ENCODE peak calls at places on chromosomes 5 and 9, in eight cellular contexts. D, U, W, H, T, N, I and G are unnamed samples. For H3K9me3, the result is how much of the 10 kb centered on the place peaks cover.

GRCh38 chr9:27712826-27713225 is 139.5 kb upstream of the C9orf72 start:
- DNase-seq in D (no peak), U (no peak), W (no peak), H (no peak), T (no peak), N (no peak), I (no peak), G (no peak)

GRCh38 chr9:37301369-37302172 is 120.9 kb upstream of the GRHPR start:
- DNase-seq in D (no peak), U (no peak), W (no peak), H (no peak), T (no peak), N (no peak), I (no peak), G (no peak)

GRCh38 chr5:10077721-10078551 is 171.8 kb downstream of the ATPSCKMT start:
- DNase-seq in D (no peak), U (no peak), W (no peak), H (no peak), T (no peak), N (no peak), I (no peak), G (no peak)

GRCh38 chr5:16867585-16867953 is 68.5 kb downstream of the MYO10 start:
- DNase-seq in D (no peak), U (no peak), W (no peak), H (no peak), T (no peak), N (no peak), I (no peak), G (no peak)

GRCh38 chr9:113219186-113219936 is 1.7 kb downstream of the FKBP15 start:
- DNase-seq in D (no peak), U (no peak), W (no peak), H (no peak), T (no peak), N (no peak), I (no peak), G (no peak)

GRCh38 chr5:53041071-53041692 is 52.0 kb downstream of the ITGA2 start:
- DNase-seq in D (no peak), U (no peak), W (no peak), H (no peak), T (no peak), N (no peak), I (no peak), G (no peak)

GRCh38 chr5:59093329-59093728 is 510.5 kb downstream of the RAB3C start:
- DNase-seq in D (no peak), U (no peak), W (peak), H (no peak), T (no peak), N (no peak), I (no peak), G (no peak)

GRCh38 chr5:119551819-119552218 is 77.5 kb upstream of the FAM170A start:
- DNase-seq in D (no peak), U (no peak), W (no peak), H (no peak), T (no peak), N (no peak), I (no peak), G (no peak)

GRCh38 chr9:72268961-72269360 is 96.0 kb downstream of the ZFAND5 start:
- DNase-seq in D (no peak), U (no peak), W (no peak), H (no peak), T (no peak), N (no peak), I (no peak), G (no peak)

GRCh38 chr5:10471672-10472071 is 30.0 kb downstream of the ROPN1L start:
- DNase-seq in D (no peak), U (no peak), W (no peak), H (no peak), T (no peak), N (no peak), I (no peak), G (no peak)

GRCh38 chr5:14667290-14667689 is 2.8 kb downstream of the OTULIN start:
- DNase-seq in D (no peak), U (no peak), W (no peak), H (no peak), T (no peak), N (no peak), I (no peak), G (no peak)

GRCh38 chr5:77430726-77431125 is 61.4 kb downstream of the WDR41 start:
- DNase-seq in D (no peak), U (no peak), W (no peak), H (no peak), T (no peak), N (no peak), I (no peak), G (no peak)

GRCh38 chr9:132006657-132007370 is 72.9 kb downstream of the MED27 start:
- DNase-seq in D (no peak), U (no peak), W (no peak), H (no peak), T (no peak), N (peak), I (no peak), G (no peak)

GRCh38 chr5:133947431-133947841 is 21.0 kb downstream of the C5orf15 start:
- DNase-seq in D (no peak), U (no peak), W (no peak), H (no peak), T (no peak), N (no peak), I (no peak), G (peak)

GRCh38 chr9:19409406-19410194 is 791 bp downstream of the ACER2 start:
- DNase-seq in D (peak), U (no peak), W (peak), H (peak), T (peak), N (peak), I (peak), G (no peak)

GRCh38 chr5:6435356-6435755 is 13.3 kb upstream of the UBE2QL1 start:
- DNase-seq in D (no peak), U (no peak), W (peak), H (no peak), T (no peak), N (no peak), I (no peak), G (no peak)

GRCh38 chr5:170617519-170618218 is 113.8 kb downstream of the KCNIP1 start:
- DNase-seq in D (no peak), U (no peak), W (no peak), H (no peak), T (no peak), N (no peak), I (no peak), G (no peak)

GRCh38 chr9:127714916-127715442 is 484 bp downstream of the PTRH1 start:
- DNase-seq in D (peak), U (no peak), W (no peak), H (no peak), T (peak), N (no peak), I (peak), G (peak)

GRCh38 chr9:135145312-135145711 is 57.8 kb downstream of the OLFM1 start:
- DNase-seq in D (no peak), U (no peak), W (no peak), H (no peak), T (no peak), N (no peak), I (no peak), G (no peak)

GRCh38 chr9:121844090-121844489 is 192.7 kb downstream of the DAB2IP start:
- DNase-seq in D (no peak), U (no peak), W (no peak), H (no peak), T (no peak), N (no peak), I (no peak), G (no peak)

GRCh38 chr9:69535911-69536310 is 136.3 kb downstream of the APBA1 start:
- DNase-seq in D (no peak), U (no peak), W (no peak), H (no peak), T (no peak), N (no peak), I (no peak), G (no peak)

GRCh38 chr9:99162759-99163364 is 57.9 kb downstream of the TGFBR1 start:
- DNase-seq in D (no peak), U (no peak), W (peak), H (no peak), T (peak), N (no peak), I (no peak), G (no peak)

DNA sequence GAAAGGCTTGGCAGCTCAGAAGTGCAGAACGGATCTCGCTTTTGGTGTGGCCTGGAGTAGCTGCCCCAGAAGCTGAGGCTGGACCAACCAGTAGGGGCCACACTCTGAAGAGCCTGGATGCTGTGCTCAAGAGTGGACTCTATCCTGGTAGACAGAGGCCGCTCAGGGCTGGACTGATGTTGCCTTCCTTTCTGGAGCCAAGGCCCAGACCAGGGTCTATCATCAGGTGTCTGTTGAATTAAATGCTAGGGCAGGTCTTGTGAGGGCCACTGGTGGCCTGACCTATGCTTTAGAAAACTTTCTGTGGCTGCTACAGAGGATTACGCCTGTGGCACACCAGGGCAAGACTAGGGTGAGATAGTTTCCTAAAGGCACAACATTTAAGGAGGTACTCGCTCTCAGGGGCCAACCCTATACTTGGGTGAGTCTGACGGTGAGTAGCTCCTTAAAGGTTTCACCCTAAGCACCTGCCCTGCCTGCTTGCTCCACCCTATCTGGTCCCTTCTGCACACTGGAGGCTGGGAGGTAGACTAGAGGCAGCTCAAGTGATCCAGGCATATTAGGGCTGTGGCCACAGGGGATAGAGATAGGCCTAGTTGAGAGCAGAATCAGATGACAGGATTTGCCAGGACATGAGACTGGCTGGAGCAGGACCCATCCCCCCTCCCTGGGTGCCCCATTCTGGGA is 9.8 kb upstream of the IRF1 start:
- DNase-seq in D (no peak), U (peak), W (no peak), H (no peak), T (no peak), N (no peak), I (no peak), G (peak)
- H3K27ac ChIP-seq in D (peak), U (no peak), W (peak), H (peak), T (no peak), N (peak), I (peak), G (peak)

DNA sequence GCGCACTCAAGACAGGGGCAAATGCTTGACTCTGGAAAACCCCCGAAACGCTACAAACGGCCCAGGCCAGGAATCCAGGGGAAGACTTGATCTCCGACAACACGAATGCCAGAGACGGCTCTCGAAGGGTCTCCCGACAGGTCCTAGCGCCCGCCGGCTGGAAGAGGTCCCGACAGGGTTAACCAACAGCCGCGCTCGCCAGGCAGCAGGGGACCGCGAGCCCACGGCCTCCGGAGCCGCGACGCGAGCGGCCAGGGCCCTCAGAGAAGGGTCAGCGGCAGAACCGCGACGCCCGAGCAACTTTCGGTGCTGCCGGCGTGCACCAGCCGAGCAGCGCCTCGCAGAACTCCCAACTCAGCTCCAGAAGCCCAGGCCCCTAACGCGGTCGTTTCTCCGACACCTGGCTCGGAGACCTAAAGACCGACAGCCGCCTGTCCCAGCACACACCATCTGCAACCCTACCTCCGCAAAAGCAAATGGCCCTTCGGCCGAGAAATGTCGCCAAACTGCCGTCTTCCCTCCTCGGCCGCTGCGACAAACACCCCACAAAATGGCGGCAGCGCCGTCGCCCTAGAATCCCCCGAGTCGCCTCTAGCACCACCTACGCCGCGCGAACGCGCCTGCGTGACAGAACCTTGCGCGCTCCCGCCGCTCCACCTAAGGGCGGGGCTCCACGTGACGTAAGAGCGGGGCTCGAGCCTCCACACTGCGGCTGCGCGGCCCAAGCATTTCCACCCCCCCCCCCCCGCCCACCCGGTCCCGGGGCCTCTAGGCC is at the start of gene CLK4:
- DNase-seq in D (peak), U (peak), W (peak), H (peak), T (peak), N (peak), I (peak), G (peak)
- TF ChIP-seq EP300 in D (no peak), U (no peak), W (no peak), H (no peak), T (no peak), N (peak), I (no peak), G (no peak)

GRCh38 chr5:12385095-12385494 is 480.8 kb upstream of the CTNND2 start:
- DNase-seq in D (no peak), U (no peak), W (no peak), H (no peak), T (no peak), N (no peak), I (no peak), G (no peak)

DNA sequence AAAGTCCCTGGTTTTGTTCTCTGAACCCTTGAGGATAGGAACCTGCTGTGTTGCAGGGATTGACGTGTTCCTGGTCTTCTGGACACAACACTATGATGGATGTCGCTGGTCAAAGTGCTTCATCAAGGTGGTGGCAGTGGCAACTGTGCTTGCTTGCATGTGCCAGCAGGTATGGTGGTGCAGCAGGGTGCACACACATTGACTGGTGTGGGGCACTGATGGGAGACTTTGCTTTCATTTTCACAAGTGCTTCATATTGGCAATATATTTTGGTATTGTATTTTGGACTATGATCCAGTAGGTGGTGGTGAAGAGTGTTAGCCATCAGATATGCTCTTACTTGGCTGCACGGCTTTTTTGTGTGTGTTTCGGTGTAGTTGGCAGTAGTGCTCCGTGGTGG is 479.8 kb upstream of the CTNND2 start:
- DNase-seq in D (no peak), U (no peak), W (no peak), H (no peak), T (no peak), N (no peak), I (no peak), G (no peak)
- H3K9me3 ChIP-seq in D (under half), U (under half), W (under half), H (under half), T (under half), N (under half), I (under half), G (under half)

GRCh38 chr5:177116631-177117373 is 16.8 kb upstream of the NSD1 start:
- DNase-seq in D (peak), U (peak), W (no peak), H (peak), T (no peak), N (peak), I (peak), G (peak)

GRCh38 chr5:177117441-177118045 is 16.0 kb upstream of the NSD1 start:
- DNase-seq in D (no peak), U (no peak), W (no peak), H (no peak), T (no peak), N (no peak), I (no peak), G (no peak)

GRCh38 chr5:177111720-177112394 is 21.7 kb upstream of the NSD1 start:
- DNase-seq in D (peak), U (no peak), W (peak), H (no peak), T (peak), N (peak), I (peak), G (peak)

GRCh38 chr5:177112589-177113220 is 20.9 kb upstream of the NSD1 start:
- DNase-seq in D (no peak), U (no peak), W (no peak), H (no peak), T (no peak), N (no peak), I (no peak), G (no peak)

GRCh38 chr5:177113566-177114424 is 19.8 kb upstream of the NSD1 start:
- DNase-seq in D (peak), U (peak), W (peak), H (peak), T (peak), N (peak), I (peak), G (peak)
- H3K27ac ChIP-seq in D (no peak), U (no peak), W (no peak), H (no peak), T (no peak), N (no peak), I (no peak), G (no peak)

DNA sequence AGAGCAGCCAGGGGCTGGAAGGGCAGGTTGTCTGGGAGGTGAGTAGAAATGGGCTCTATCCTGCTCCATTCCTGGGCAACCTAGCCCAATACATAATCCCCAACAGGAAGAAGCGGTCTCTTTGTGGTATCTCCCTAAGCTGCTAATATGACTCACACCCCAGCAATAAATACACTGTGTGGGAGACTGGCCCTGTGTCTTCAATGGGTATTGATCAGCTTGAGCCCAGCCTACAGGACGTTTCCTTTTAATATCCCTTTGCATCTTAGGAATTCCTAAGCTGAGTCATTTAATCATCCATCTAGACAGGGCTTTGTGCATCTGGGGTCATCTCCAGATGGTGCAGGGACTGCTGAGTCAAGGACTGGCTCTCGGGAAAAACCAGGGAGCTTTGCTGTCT is 207.0 kb upstream of the PANK3 start:
- DNase-seq in D (no peak), U (no peak), W (no peak), H (no peak), T (no peak), N (no peak), I (no peak), G (no peak)
- TF ChIP-seq EP300 in D (no peak), U (no peak), W (no peak), H (no peak), T (no peak), N (no peak), I (no peak), G (no peak)

DNA sequence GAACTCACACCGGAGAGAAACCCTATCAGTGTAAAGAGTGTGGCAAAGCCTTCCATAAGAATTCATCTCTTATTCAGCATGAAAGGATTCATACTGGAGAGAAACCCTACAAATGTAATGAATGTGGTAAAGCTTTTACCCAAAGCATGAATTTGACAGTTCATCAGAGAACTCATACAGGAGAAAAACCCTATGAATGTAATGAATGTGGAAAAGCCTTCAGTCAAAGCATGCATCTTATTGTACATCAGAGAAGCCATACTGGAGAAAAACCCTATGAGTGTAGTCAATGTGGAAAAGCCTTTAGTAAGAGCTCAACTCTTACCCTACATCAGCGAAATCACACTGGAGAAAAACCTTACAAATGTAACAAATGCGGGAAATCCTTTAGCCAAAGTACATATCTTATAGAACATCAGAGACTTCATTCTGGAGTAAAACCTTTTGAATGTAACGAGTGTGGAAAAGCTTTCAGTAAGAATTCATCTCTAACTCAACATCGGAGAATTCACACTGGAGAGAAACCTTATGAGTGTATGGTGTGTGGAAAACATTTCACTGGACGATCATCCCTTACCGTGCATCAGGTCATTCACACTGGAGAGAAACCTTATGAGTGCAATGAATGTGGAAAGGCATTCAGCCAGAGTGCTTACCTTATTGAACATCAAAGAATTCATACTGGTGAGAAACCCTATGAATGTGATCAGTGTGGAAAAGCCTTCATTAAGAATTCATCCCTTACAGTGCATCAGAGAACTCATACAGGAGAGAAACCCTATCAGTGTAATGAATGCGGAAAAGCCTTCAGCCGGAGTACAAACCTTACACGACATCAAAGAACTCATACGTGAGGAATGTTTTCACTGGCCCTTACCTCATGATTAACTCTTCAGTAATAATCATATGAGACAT is 8.9 kb upstream of the ZNF454 start:
- DNase-seq in D (no peak), U (no peak), W (no peak), H (no peak), T (no peak), N (no peak), I (no peak), G (no peak)
- H3K9me3 ChIP-seq in D (half or more), U (half or more), W (half or more), H (half or more), T (under half), N (half or more), I (half or more), G (half or more)

DNA sequence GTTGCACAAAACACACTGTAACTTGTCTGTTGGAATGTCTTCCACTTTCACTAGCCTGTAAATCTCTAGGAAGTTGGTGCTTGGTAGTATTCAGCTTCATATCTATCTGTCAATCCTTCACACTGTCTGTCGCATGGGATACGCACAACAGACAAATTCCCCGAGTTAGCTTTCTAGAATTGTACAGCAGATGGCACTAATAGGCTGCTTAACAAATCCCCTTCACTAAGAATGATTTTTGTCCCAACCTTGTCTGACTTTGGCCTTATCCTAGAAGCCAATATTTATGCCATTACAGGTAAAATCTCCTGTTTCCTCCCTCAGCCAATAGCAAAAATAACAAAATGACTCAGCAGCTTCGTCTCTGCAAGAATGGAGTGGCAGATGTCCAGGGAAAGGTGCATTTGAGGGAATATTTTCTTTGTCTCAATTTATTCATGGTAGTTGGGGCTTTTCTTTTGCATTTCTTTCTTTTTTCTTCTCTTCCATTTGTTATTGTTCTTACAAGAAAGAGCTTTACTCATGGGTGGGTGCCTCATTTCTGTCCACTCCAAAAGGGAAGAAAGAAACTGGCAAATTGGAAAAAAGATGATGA is 3.1 kb downstream of the NUDT2 start:
- DNase-seq in D (no peak), U (no peak), W (peak), H (no peak), T (peak), N (peak), I (no peak), G (no peak)
- H3K27ac ChIP-seq in D (no peak), U (no peak), W (no peak), H (no peak), T (no peak), N (no peak), I (peak), G (no peak)